ENCODE peak calls at places on chromosomes 12 and 14, in seven cellular contexts. One of them, this sample, is unnamed.

GRCh38 chr14:71694888-71695505 is 237.2 kb upstream of the RGS6 start:
- DNase-seq in T1000: no peak
- DNase-seq in fibroblast of lung: no peak
- DNase-seq in bronchial epithelial cell: no peak
- DNase-seq in H54: no peak
- DNase-seq in MCF 10A: no peak
- DNase-seq in NCI-H345: no peak
- DNase-seq in this sample: no peak

GRCh38 chr14:61462566-61463195 is 141.3 kb downstream of the PRKCH start:
- DNase-seq in T1000: no peak
- DNase-seq in H54: no peak
- DNase-seq in fibroblast of lung: peak
- DNase-seq in bronchial epithelial cell: peak
- DNase-seq in NCI-H345: peak
- DNase-seq in MCF 10A: peak
- DNase-seq in this sample: no peak

GRCh38 chr12:113203852-113204760 is 17.2 kb upstream of the TPCN1 start:
- DNase-seq in MCF 10A: no peak
- DNase-seq in H54: no peak
- DNase-seq in T1000: no peak
- DNase-seq in fibroblast of lung: no peak
- DNase-seq in NCI-H345: no peak
- DNase-seq in bronchial epithelial cell: no peak
- DNase-seq in this sample: no peak

GRCh38 chr14:26598081-26598671 is 343 bp upstream of the NOVA1 start:
- DNase-seq in MCF 10A: no peak
- DNase-seq in H54: peak
- DNase-seq in NCI-H345: peak
- DNase-seq in fibroblast of lung: peak
- DNase-seq in bronchial epithelial cell: peak
- DNase-seq in T1000: peak
- DNase-seq in this sample: peak

GRCh38 chr14:60724080-60724618 is at the start of gene SIX4:
- DNase-seq in bronchial epithelial cell: peak
- DNase-seq in NCI-H345: peak
- DNase-seq in H54: peak
- DNase-seq in fibroblast of lung: peak
- DNase-seq in T1000: peak
- DNase-seq in MCF 10A: peak
- DNase-seq in this sample: peak

GRCh38 chr12:5442251-5443006 is 10.5 kb downstream of the NTF3 start:
- DNase-seq in H54: peak
- DNase-seq in T1000: no peak
- DNase-seq in MCF 10A: no peak
- DNase-seq in NCI-H345: peak
- DNase-seq in bronchial epithelial cell: peak
- DNase-seq in fibroblast of lung: peak
- DNase-seq in this sample: peak

GRCh38 chr14:59107819-59108218 is 80.6 kb upstream of the DAAM1 start:
- DNase-seq in T1000: no peak
- DNase-seq in bronchial epithelial cell: no peak
- DNase-seq in MCF 10A: no peak
- DNase-seq in H54: no peak
- DNase-seq in fibroblast of lung: no peak
- DNase-seq in NCI-H345: peak
- DNase-seq in this sample: peak

GRCh38 chr14:44897844-44898151 is 63.9 kb downstream of the KLHL28 start:
- DNase-seq in H54: no peak
- DNase-seq in T1000: no peak
- DNase-seq in MCF 10A: peak
- DNase-seq in bronchial epithelial cell: peak
- DNase-seq in fibroblast of lung: peak
- DNase-seq in NCI-H345: no peak
- DNase-seq in this sample: no peak

GRCh38 chr12:11795910-11796459 is 146.5 kb downstream of the ETV6 start:
- DNase-seq in MCF 10A: peak
- DNase-seq in bronchial epithelial cell: peak
- DNase-seq in H54: peak
- DNase-seq in fibroblast of lung: no peak
- DNase-seq in NCI-H345: no peak
- DNase-seq in T1000: no peak
- DNase-seq in this sample: no peak

GRCh38 chr14:49114161-49114893 is 471.9 kb downstream of the RPS29 start:
- DNase-seq in T1000: no peak
- DNase-seq in bronchial epithelial cell: no peak
- DNase-seq in MCF 10A: no peak
- DNase-seq in H54: no peak
- DNase-seq in NCI-H345: no peak
- DNase-seq in fibroblast of lung: no peak
- DNase-seq in this sample: no peak

GRCh38 chr14:34680806-34681479 is 33.5 kb downstream of the CFL2 start:
- DNase-seq in fibroblast of lung: no peak
- DNase-seq in MCF 10A: no peak
- DNase-seq in H54: no peak
- DNase-seq in NCI-H345: no peak
- DNase-seq in T1000: no peak
- DNase-seq in bronchial epithelial cell: no peak
- DNase-seq in this sample: no peak

GRCh38 chr14:22221508-22221907 is 367.5 kb downstream of the DAD1 start:
- DNase-seq in NCI-H345: no peak
- DNase-seq in H54: no peak
- DNase-seq in bronchial epithelial cell: peak
- DNase-seq in fibroblast of lung: peak
- DNase-seq in T1000: no peak
- DNase-seq in MCF 10A: peak
- DNase-seq in this sample: no peak

GRCh38 chr14:51035611-51036192 is 59.2 kb downstream of the TRIM9 start:
- DNase-seq in H54: no peak
- DNase-seq in T1000: peak
- DNase-seq in fibroblast of lung: no peak
- DNase-seq in NCI-H345: no peak
- DNase-seq in bronchial epithelial cell: peak
- DNase-seq in MCF 10A: peak
- DNase-seq in this sample: no peak

GRCh38 chr14:34592623-34593022 is 37.3 kb downstream of the SNX6 start:
- DNase-seq in MCF 10A: no peak
- DNase-seq in NCI-H345: no peak
- DNase-seq in T1000: no peak
- DNase-seq in fibroblast of lung: no peak
- DNase-seq in H54: no peak
- DNase-seq in bronchial epithelial cell: no peak
- DNase-seq in this sample: no peak

GRCh38 chr14:56474419-56475022 is 105.1 kb upstream of the TMEM260 start:
- DNase-seq in MCF 10A: peak
- DNase-seq in H54: no peak
- DNase-seq in NCI-H345: peak
- DNase-seq in bronchial epithelial cell: peak
- DNase-seq in T1000: peak
- DNase-seq in fibroblast of lung: peak
- DNase-seq in this sample: peak

GRCh38 chr12:68331500-68331868 is 678 bp downstream of the MDM1 start:
- DNase-seq in H54: no peak
- DNase-seq in fibroblast of lung: no peak
- DNase-seq in NCI-H345: no peak
- DNase-seq in bronchial epithelial cell: no peak
- DNase-seq in MCF 10A: no peak
- DNase-seq in T1000: no peak
- DNase-seq in this sample: no peak

GRCh38 chr12:55931780-55932545 is 1.0 kb downstream of the DGKA start:
- DNase-seq in fibroblast of lung: peak
- DNase-seq in NCI-H345: peak
- DNase-seq in T1000: no peak
- DNase-seq in MCF 10A: no peak
- DNase-seq in bronchial epithelial cell: peak
- DNase-seq in H54: no peak
- DNase-seq in this sample: no peak

GRCh38 chr14:97414718-97415098 is 617.5 kb downstream of the VRK1 start:
- DNase-seq in H54: no peak
- DNase-seq in fibroblast of lung: no peak
- DNase-seq in T1000: no peak
- DNase-seq in bronchial epithelial cell: no peak
- DNase-seq in MCF 10A: no peak
- DNase-seq in NCI-H345: no peak
- DNase-seq in this sample: no peak

GRCh38 chr14:101031186-101031585 is 127.7 kb upstream of the RTL1 start:
- DNase-seq in bronchial epithelial cell: no peak
- DNase-seq in H54: no peak
- DNase-seq in fibroblast of lung: no peak
- DNase-seq in T1000: no peak
- DNase-seq in NCI-H345: no peak
- DNase-seq in MCF 10A: no peak
- DNase-seq in this sample: no peak

GRCh38 chr12:48542300-48542928 is 17.0 kb downstream of the OR8S1 start:
- DNase-seq in bronchial epithelial cell: peak
- DNase-seq in H54: peak
- DNase-seq in MCF 10A: peak
- DNase-seq in fibroblast of lung: peak
- DNase-seq in T1000: no peak
- DNase-seq in NCI-H345: peak
- DNase-seq in this sample: no peak

GRCh38 chr12:115771065-115771464 is 506.4 kb downstream of the MED13L start:
- DNase-seq in T1000: no peak
- DNase-seq in fibroblast of lung: peak
- DNase-seq in bronchial epithelial cell: peak
- DNase-seq in NCI-H345: no peak
- DNase-seq in H54: no peak
- DNase-seq in MCF 10A: peak
- DNase-seq in this sample: peak

GRCh38 chr12:109510196-109510595 is 32.8 kb downstream of the UBE3B start:
- DNase-seq in fibroblast of lung: no peak
- DNase-seq in bronchial epithelial cell: no peak
- DNase-seq in NCI-H345: peak
- DNase-seq in H54: no peak
- DNase-seq in MCF 10A: no peak
- DNase-seq in T1000: no peak
- DNase-seq in this sample: no peak

GRCh38 chr14:105943973-105944602 is 417.7 kb downstream of the TMEM121 start:
- DNase-seq in NCI-H345: no peak
- DNase-seq in H54: no peak
- DNase-seq in MCF 10A: no peak
- DNase-seq in bronchial epithelial cell: no peak
- DNase-seq in T1000: no peak
- DNase-seq in fibroblast of lung: no peak
- DNase-seq in this sample: no peak

GRCh38 chr12:27260746-27261145 is 16.7 kb downstream of the STK38L start:
- DNase-seq in MCF 10A: peak
- DNase-seq in T1000: no peak
- DNase-seq in NCI-H345: no peak
- DNase-seq in bronchial epithelial cell: peak
- DNase-seq in fibroblast of lung: peak
- DNase-seq in H54: no peak
- DNase-seq in this sample: no peak

GRCh38 chr14:89041245-89041585 is 216.8 kb downstream of the TTC8 start:
- DNase-seq in MCF 10A: no peak
- DNase-seq in NCI-H345: peak
- DNase-seq in T1000: no peak
- DNase-seq in H54: no peak
- DNase-seq in fibroblast of lung: no peak
- DNase-seq in bronchial epithelial cell: peak
- DNase-seq in this sample: peak

GRCh38 chr14:71166434-71166833 is 259.2 kb downstream of the PCNX1 start:
- DNase-seq in MCF 10A: peak
- DNase-seq in H54: no peak
- DNase-seq in NCI-H345: no peak
- DNase-seq in fibroblast of lung: peak
- DNase-seq in bronchial epithelial cell: peak
- DNase-seq in T1000: no peak
- DNase-seq in this sample: no peak

GRCh38 chr12:126781593-126781992 is 1485.4 kb upstream of the TMEM132C start:
- DNase-seq in fibroblast of lung: no peak
- DNase-seq in H54: no peak
- DNase-seq in MCF 10A: no peak
- DNase-seq in bronchial epithelial cell: no peak
- DNase-seq in NCI-H345: no peak
- DNase-seq in T1000: no peak
- DNase-seq in this sample: no peak